ENCODE peak calls at places on chromosome 22, in eight cellular contexts. I is HepG2, B is esophagus squamous epithelium, K is kidney epithelial cell, H is epithelial cell of esophagus, L is cardiac muscle cell, D is fibroblast of pulmonary artery, W is heart right ventricle. E is an unnamed sample.

GRCh38 chr22:44566911-44567310 is 68.9 kb upstream of the RTL6 start:
- DNase-seq in K (no peak), B (no peak), H (no peak), I (no peak), L (no peak), W (no peak), D (no peak), E (no peak)

GRCh38 chr22:41648431-41648830 is 27.3 kb downstream of the XRCC6 start:
- DNase-seq in D (no peak), B (no peak), L (no peak), W (no peak), I (no peak), H (no peak), K (no peak), E (no peak)

GRCh38 chr22:30606455-30607299 is at the start of gene TCN2:
- DNase-seq in I (peak), K (peak), W (peak), D (peak), B (peak), L (peak), H (peak), E (peak)

GRCh38 chr22:45268167-45268957 is 16.4 kb upstream of the UPK3A start:
- DNase-seq in H (no peak), L (peak), I (no peak), K (no peak), B (no peak), W (no peak), D (no peak), E (peak)

GRCh38 chr22:17217179-17217578 is 2.1 kb downstream of the ADA2 start:
- DNase-seq in B (no peak), K (no peak), I (no peak), W (no peak), H (no peak), D (no peak), L (no peak), E (no peak)

GRCh38 chr22:36365020-36365411 is 22.8 kb downstream of the MYH9 start:
- DNase-seq in B (no peak), H (peak), D (peak), L (no peak), I (no peak), W (peak), K (peak), E (no peak)

GRCh38 chr22:32409977-32410376 is 2.1 kb downstream of the RTCB start:
- DNase-seq in L (no peak), D (no peak), K (no peak), H (peak), B (no peak), W (no peak), I (no peak), E (no peak)

GRCh38 chr22:43905681-43906080 is 13.9 kb upstream of the PNPLA5 start:
- DNase-seq in D (no peak), I (no peak), W (no peak), H (no peak), K (no peak), B (no peak), L (no peak), E (no peak)

GRCh38 chr22:36329217-36330078 is 58.3 kb downstream of the MYH9 start:
- DNase-seq in I (peak), B (no peak), W (peak), L (peak), H (peak), K (peak), D (peak), E (no peak)

GRCh38 chr22:42969348-42969975 is 45.5 kb downstream of the PACSIN2 start:
- DNase-seq in K (no peak), D (peak), I (no peak), B (no peak), L (no peak), W (no peak), H (no peak), E (no peak)

GRCh38 chr22:50146440-50147228 is 23.9 kb upstream of the PANX2 start:
- DNase-seq in W (no peak), D (peak), H (peak), K (no peak), I (peak), B (no peak), L (peak), E (no peak)
- TF ChIP-seq CTCF in W (peak), D (peak), H (peak), K (peak), I (peak), B (no peak), L (peak), E (peak)

DNA sequence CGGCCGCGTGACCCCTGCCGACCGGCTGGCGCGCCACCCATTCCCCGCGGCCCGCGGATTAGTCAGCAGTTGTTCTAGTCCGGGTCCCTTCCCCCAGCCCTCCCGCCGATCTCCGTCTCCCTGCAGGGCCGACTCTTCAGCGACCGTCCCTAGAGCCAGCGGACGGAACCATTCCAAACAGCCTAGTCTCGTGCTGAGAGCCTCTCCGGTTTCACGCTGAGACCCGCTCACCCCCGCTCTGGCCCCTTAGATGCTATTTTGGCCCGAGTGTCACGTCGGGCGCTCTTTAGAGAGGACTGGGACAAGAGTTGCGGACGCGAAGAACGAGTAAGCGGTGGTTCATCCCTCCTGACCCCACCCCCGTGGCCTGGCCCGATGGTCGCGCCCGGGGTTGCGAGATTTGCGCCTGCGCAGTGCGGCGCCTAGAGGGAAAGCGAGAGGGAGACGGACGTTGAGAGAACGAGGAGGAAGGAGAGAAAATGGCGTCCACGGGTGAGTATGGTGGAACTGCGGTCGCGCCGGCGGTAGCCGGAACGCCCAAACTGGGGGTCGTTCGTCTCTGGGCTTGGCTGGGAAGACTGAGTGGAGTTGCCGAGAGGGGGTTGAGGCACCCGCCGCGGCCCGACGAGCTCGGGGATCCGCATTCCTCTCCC is at the start of the genes EWSR1 and RHBDD3:
- DNase-seq in H (peak), K (peak), L (peak), B (peak), W (peak), D (peak), I (peak), E (peak)
- TF ChIP-seq CTCF in H (no peak), K (no peak), L (no peak), B (no peak), W (no peak), D (no peak), I (peak), E (no peak)

GRCh38 chr22:22694106-22694505 is 49.7 kb downstream of the GGTLC2 start:
- DNase-seq in W (no peak), H (no peak), K (no peak), I (no peak), D (no peak), L (no peak), B (no peak), E (no peak)

GRCh38 chr22:22691055-22691454 is 46.6 kb downstream of the GGTLC2 start:
- DNase-seq in I (no peak), L (no peak), H (no peak), D (peak), W (no peak), B (no peak), K (no peak), E (no peak)

GRCh38 chr22:22691716-22692701 is 47.6 kb downstream of the GGTLC2 start:
- DNase-seq in I (no peak), K (no peak), L (no peak), W (no peak), H (peak), B (no peak), D (peak), E (no peak)

GRCh38 chr22:22693531-22693884 is 49.1 kb downstream of the GGTLC2 start:
- DNase-seq in W (no peak), I (no peak), L (no peak), H (no peak), B (no peak), D (no peak), K (no peak), E (no peak)

GRCh38 chr22:22692707-22693530 is 48.5 kb downstream of the GGTLC2 start:
- DNase-seq in L (no peak), W (no peak), D (peak), K (peak), B (no peak), I (peak), H (peak), E (no peak)
- TF ChIP-seq CTCF in L (peak), W (peak), D (peak), K (peak), B (peak), I (peak), H (peak), E (peak)

DNA sequence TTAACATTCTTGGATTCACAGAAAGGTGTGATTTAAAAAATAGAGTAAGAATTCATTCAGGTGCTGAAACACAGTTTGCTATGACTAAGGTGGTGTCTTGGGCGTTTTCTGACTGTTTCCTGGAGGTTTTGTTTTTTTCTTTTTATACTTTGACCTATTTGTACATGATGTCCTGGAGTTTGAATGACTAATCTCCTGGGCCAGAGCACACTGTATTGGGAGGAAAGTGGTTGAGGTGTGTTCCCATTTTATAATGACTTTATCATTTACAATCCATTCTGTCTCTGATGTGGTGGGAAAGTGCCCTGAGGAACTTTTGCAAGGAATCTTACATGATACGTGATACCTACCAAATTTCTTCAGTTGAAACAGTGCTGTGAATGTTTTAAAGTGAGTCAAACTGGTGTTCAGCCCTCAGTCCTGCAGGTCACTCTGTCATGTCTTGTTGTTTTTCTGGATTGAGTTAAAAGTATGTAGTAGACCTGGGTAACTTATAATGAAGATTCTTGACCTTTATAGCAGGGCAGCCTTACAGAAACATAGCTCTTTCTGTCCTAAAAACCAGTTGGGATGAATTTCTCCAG is 80.8 kb downstream of the TNRC6B start:
- DNase-seq in W (no peak), D (peak), K (peak), L (no peak), B (no peak), H (peak), I (no peak), E (no peak)
- TF ChIP-seq CTCF in W (no peak), D (no peak), K (no peak), L (no peak), B (no peak), H (no peak), I (no peak), E (no peak)

GRCh38 chr22:38860291-38861169 is 11.5 kb downstream of the CBX6 start:
- DNase-seq in K (no peak), I (peak), L (no peak), B (no peak), W (no peak), D (no peak), H (no peak), E (no peak)

GRCh38 chr22:38861927-38862326 is 10.1 kb downstream of the CBX6 start:
- DNase-seq in K (no peak), B (no peak), L (no peak), W (no peak), D (no peak), I (no peak), H (no peak), E (no peak)

GRCh38 chr22:38862375-38863329 is 9.4 kb downstream of the CBX6 start:
- DNase-seq in W (no peak), B (no peak), D (peak), L (peak), I (no peak), K (no peak), H (no peak), E (no peak)

GRCh38 chr22:38859581-38860290 is 12.3 kb downstream of the CBX6 start:
- DNase-seq in D (no peak), B (no peak), L (no peak), H (no peak), I (no peak), W (no peak), K (no peak), E (no peak)

DNA sequence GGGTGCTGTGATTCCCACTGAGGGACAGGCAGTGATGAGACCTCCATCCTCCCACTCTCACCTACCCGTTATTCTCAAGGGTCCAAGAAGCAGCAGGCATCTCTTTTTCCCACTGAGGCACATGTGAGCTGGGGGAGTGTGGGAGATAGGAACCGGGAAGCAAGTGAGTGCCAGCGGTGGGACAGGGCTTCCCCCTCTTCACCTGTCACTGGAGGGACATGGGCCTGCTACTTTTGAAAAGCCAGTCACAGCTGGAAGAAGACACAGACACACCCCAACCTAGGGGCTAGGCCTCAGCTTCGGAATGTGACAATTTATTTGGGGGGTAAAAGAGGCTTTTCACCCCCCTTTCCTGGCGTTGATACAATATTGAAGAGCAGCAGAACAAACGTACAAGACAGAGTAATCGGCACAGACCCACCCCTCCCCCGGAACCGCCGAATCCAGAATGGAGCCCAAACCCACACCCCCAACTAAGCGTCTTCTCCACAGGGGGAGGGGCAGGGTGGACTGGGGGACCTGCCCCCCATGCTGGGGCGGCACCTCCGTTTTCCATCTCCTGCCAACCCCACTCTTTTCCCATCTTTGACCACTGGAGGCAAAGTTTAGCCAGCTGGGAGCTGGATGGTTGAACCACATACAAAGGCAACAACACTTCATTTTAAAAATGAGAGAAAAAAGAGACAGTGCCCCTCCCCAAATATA is 10.7 kb downstream of the CBX6 start:
- DNase-seq in B (no peak), I (no peak), D (peak), K (no peak), L (no peak), H (no peak), W (no peak), E (no peak)
- TF ChIP-seq CTCF in B (no peak), I (no peak), D (peak), K (peak), L (peak), H (no peak), W (no peak), E (peak)

GRCh38 chr22:20439556-20439927 is 1.9 kb upstream of the SCARF2 start:
- DNase-seq in K (no peak), D (no peak), L (no peak), W (no peak), I (no peak), B (no peak), H (no peak), E (no peak)

GRCh38 chr22:20438066-20438677 is 547 bp upstream of the SCARF2 start:
- DNase-seq in B (no peak), L (peak), I (no peak), D (peak), W (no peak), H (no peak), K (no peak), E (no peak)

GRCh38 chr22:20439928-20440575 is 2.4 kb upstream of the SCARF2 start:
- DNase-seq in K (no peak), I (no peak), B (no peak), H (no peak), D (no peak), W (no peak), L (no peak), E (no peak)

GRCh38 chr22:20437253-20438065 is at the start of gene SCARF2:
- DNase-seq in B (no peak), H (no peak), W (peak), D (peak), K (no peak), L (peak), I (no peak), E (peak)

DNA sequence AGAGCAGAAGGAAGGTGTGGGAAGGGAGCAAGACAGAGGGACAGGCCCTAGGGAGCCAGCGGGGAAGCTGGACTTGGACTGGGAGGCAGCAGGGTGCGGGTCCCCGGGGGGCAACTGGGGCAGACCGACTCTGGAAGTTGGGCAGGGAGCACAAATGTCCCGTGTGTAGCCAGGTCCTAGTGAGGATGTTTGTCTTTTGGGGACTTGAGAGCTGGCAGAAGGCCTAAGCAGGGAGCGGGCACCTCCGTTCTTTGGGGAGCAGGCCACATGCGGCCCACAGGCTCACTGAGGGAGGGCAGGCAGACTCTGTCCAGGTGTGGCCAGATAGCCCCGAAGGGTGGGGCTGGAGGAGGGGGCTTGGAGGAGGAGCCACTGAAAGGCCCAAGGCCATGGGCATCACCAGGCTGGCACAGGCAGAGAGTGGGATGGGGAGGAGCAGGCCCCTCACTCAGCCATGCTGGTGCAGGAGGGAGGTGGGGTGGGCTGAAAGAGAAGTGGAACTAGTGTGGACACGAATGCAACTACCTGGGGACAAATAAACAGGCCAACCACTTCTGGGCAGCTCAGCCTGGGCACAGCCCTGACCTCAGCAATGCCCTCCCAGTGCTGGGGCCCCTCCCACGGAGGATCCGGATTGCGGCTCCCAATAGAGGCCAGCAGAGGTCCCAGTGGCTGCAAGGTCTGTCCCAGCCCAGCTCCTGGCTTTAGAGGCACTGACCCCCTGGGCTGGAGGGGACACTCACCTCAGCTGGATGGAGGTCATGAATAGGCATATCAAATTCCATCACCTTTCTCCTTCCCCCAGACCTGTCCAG is 1.3 kb upstream of the SCARF2 start:
- DNase-seq in B (no peak), L (peak), I (peak), H (no peak), D (peak), W (no peak), K (no peak), E (no peak)
- TF ChIP-seq CTCF in B (no peak), L (peak), I (peak), H (no peak), D (peak), W (no peak), K (no peak), E (no peak)

E was measured in neural crest cell.